ENCODE peak calls at places on chromosomes 12 and 14, in ten cellular contexts. X, Q, L, K, Y, I, S, V, M and H are unnamed samples.

GRCh38 chr12:111034911-111035577 is 114.7 kb upstream of the MYL2 start:
- DNase-seq in M (no peak), L (no peak), I (no peak), K (no peak), X (peak), S (no peak), V (no peak), Q (no peak), Y (no peak), H (no peak)

GRCh38 chr12:99920561-99920960 is 64.2 kb downstream of the ANKS1B start:
- DNase-seq in X (no peak), Q (no peak), L (no peak), K (no peak), M (no peak), Y (no peak), S (peak), V (no peak), I (no peak), H (no peak)

GRCh38 chr12:105418232-105418631 is 87.7 kb downstream of the C12orf75 start:
- DNase-seq in M (no peak), V (no peak), X (peak), K (no peak), I (no peak), S (no peak), Q (no peak), L (no peak), Y (no peak), H (no peak)

GRCh38 chr12:53123578-53124351 is 20.5 kb downstream of the SOAT2 start:
- DNase-seq in L (no peak), M (no peak), S (no peak), I (no peak), Q (no peak), K (no peak), Y (no peak), X (peak), V (no peak), H (no peak)

GRCh38 chr12:74071182-74071581 is 466.5 kb upstream of the ATXN7L3B start:
- DNase-seq in M (no peak), Q (no peak), L (no peak), V (no peak), I (no peak), K (no peak), X (no peak), Y (no peak), S (no peak), H (no peak)

GRCh38 chr12:21989819-21990412 is 48.7 kb upstream of the ABCC9 start:
- DNase-seq in V (no peak), L (no peak), Q (no peak), K (no peak), I (no peak), M (no peak), Y (no peak), S (peak), X (no peak), H (no peak)

GRCh38 chr14:25607095-25607657 is 557.2 kb upstream of the STXBP6 start:
- DNase-seq in K (no peak), M (no peak), Y (no peak), X (no peak), L (no peak), Q (no peak), I (no peak), V (no peak), S (no peak), H (no peak)

GRCh38 chr12:49903700-49904423 is at the start of gene FAIM2:
- DNase-seq in X (no peak), Q (no peak), I (peak), Y (no peak), V (peak), L (no peak), M (peak), S (no peak), K (peak), H (no peak)

GRCh38 chr12:104720346-104721064 is 237.6 kb downstream of the SLC41A2 start:
- DNase-seq in S (no peak), V (no peak), Q (peak), L (peak), I (no peak), M (no peak), K (peak), Y (no peak), X (no peak), H (no peak)

GRCh38 chr12:53805801-53806200 is 54.0 kb upstream of the CISTR start:
- DNase-seq in Y (no peak), M (no peak), I (no peak), K (no peak), S (no peak), Q (no peak), V (no peak), X (no peak), L (no peak), H (no peak)

GRCh38 chr12:128798543-128799341 is 25.0 kb downstream of the SLC15A4 start:
- DNase-seq in K (no peak), L (no peak), S (no peak), I (peak), V (no peak), X (no peak), M (no peak), Q (no peak), Y (peak), H (no peak)

GRCh38 chr12:64568313-64568712 is 42.0 kb upstream of the RASSF3 start:
- DNase-seq in V (no peak), K (no peak), S (no peak), I (no peak), L (no peak), Y (no peak), Q (no peak), M (no peak), X (no peak), H (no peak)

GRCh38 chr14:21910260-21910659 is 236.6 kb upstream of the OR4E1 start:
- DNase-seq in Q (no peak), L (no peak), S (no peak), K (no peak), Y (no peak), M (no peak), I (no peak), X (no peak), V (no peak), H (no peak)

GRCh38 chr12:92151916-92152315 is 6.3 kb upstream of the BTG1 start:
- DNase-seq in X (no peak), S (no peak), I (no peak), Y (no peak), V (no peak), L (no peak), M (no peak), Q (no peak), K (no peak), H (no peak)

GRCh38 chr12:34206061-34206785 is 183.9 kb downstream of the ALG10 start:
- DNase-seq in Y (no peak), Q (no peak), S (no peak), K (no peak), L (no peak), M (no peak), I (no peak), X (no peak), V (no peak), H (no peak)

GRCh38 chr14:105528197-105528858 is 1.9 kb downstream of the TMEM121 start:
- DNase-seq in M (peak), S (peak), Y (peak), I (peak), L (peak), Q (peak), K (peak), X (peak), V (peak), H (peak)

GRCh38 chr14:95291859-95292542 is 27.7 kb downstream of the CLMN start:
- DNase-seq in X (no peak), Q (peak), Y (peak), K (peak), M (peak), V (no peak), L (no peak), S (peak), I (peak), H (peak)

GRCh38 chr14:20631821-20632389 is 9.6 kb downstream of the OR6S1 start:
- DNase-seq in V (peak), Y (peak), S (peak), M (peak), X (peak), K (peak), Q (peak), I (peak), L (no peak), H (no peak)

GRCh38 chr14:91814317-91814716 is 53.0 kb downstream of the TC2N start:
- DNase-seq in S (no peak), Y (no peak), V (no peak), K (no peak), X (no peak), M (no peak), I (no peak), Q (no peak), L (no peak), H (no peak)

GRCh38 chr14:99321955-99322730 is 50.1 kb upstream of the BCL11B start:
- DNase-seq in V (no peak), X (no peak), L (no peak), I (no peak), M (no peak), K (no peak), S (no peak), Y (no peak), Q (no peak), H (peak)

GRCh38 chr14:68971411-68972035 is 7.6 kb downstream of the ACTN1 start:
- DNase-seq in L (no peak), M (no peak), K (no peak), S (no peak), X (no peak), V (no peak), Q (no peak), I (no peak), Y (no peak), H (no peak)

GRCh38 chr14:90274808-90275454 is 18.6 kb downstream of the PSMC1 start:
- DNase-seq in X (no peak), M (no peak), S (peak), I (no peak), Q (no peak), V (no peak), Y (no peak), K (no peak), L (no peak), H (no peak)

GRCh38 chr12:67780580-67781084 is 132.1 kb downstream of the DYRK2 start:
- DNase-seq in I (no peak), Y (no peak), V (no peak), M (no peak), L (no peak), S (no peak), K (no peak), X (no peak), Q (no peak), H (no peak)

GRCh38 chr12:645563-646071 is 17.6 kb downstream of the NINJ2 start:
- DNase-seq in M (peak), X (no peak), K (peak), I (peak), S (peak), V (peak), Q (peak), L (no peak), Y (no peak), H (peak)

GRCh38 chr12:32036477-32037263 is 70.0 kb upstream of the BICD1 start:
- DNase-seq in L (no peak), I (no peak), K (no peak), V (no peak), S (no peak), Y (no peak), X (peak), M (no peak), Q (no peak), H (no peak)

GRCh38 chr14:23068792-23069412 is 11.6 kb upstream of the CDH24 start:
- DNase-seq in M (peak), I (peak), Y (peak), K (peak), X (peak), Q (peak), L (peak), S (peak), V (peak), H (peak)

GRCh38 chr12:88156075-88156654 is 14.1 kb downstream of the TMTC3 start:
- DNase-seq in K (no peak), S (no peak), X (no peak), L (no peak), M (no peak), Q (no peak), V (no peak), Y (no peak), I (no peak), H (no peak)

GRCh38 chr12:88150063-88150462 is 8.0 kb downstream of the TMTC3 start:
- DNase-seq in Q (no peak), S (no peak), I (no peak), X (no peak), Y (no peak), V (no peak), M (no peak), K (no peak), L (no peak), H (no peak)

DNA sequence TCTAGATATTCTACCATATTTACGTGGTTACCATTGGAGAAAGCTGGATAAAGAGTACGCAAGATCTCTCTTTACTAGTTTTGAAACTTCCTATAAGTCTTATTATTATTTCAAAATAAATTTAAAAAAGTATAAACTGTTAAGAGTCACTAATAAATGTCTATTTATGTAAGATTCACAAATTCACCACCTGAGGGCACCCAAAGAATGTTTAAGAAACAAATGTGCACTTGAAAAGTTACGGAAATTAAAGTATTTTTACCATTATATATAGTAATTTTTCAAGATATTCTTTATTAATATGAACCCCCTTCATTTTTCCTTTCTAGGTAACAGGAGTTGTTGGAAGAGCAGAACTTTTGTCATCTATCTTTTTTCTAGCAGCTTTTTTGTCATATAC is 11.9 kb downstream of the TMTC3 start:
- DNase-seq in M (no peak), L (no peak), X (no peak), Y (no peak), I (no peak), Q (no peak), S (peak), V (no peak), K (no peak), H (no peak)
- TF ChIP-seq CTCF in M (peak), L (no peak), X (peak), Y (no peak), I (no peak), Q (peak), S (peak), V (no peak), K (peak), H (no peak)

GRCh38 chr14:61662437-61663311 is 32.6 kb upstream of the HIF1A start:
- DNase-seq in V (no peak), S (peak), Y (peak), Q (peak), I (no peak), K (peak), M (no peak), X (peak), L (peak), H (peak)
- TF ChIP-seq POLR2A in V (no peak), S (no peak), Y (no peak), Q (no peak), I (no peak), K (no peak), M (no peak), X (no peak), L (no peak), H (no peak)

GRCh38 chr14:39673141-39674133 is 241.2 kb upstream of the FBXO33 start:
- DNase-seq in L (no peak), S (no peak), Y (no peak), I (no peak), K (no peak), Q (no peak), V (no peak), M (no peak), X (no peak), H (no peak)
- H3K4me3 ChIP-seq in L (no peak), S (no peak), Y (no peak), I (no peak), K (no peak), Q (no peak), V (no peak), M (no peak), X (no peak), H (no peak)

DNA sequence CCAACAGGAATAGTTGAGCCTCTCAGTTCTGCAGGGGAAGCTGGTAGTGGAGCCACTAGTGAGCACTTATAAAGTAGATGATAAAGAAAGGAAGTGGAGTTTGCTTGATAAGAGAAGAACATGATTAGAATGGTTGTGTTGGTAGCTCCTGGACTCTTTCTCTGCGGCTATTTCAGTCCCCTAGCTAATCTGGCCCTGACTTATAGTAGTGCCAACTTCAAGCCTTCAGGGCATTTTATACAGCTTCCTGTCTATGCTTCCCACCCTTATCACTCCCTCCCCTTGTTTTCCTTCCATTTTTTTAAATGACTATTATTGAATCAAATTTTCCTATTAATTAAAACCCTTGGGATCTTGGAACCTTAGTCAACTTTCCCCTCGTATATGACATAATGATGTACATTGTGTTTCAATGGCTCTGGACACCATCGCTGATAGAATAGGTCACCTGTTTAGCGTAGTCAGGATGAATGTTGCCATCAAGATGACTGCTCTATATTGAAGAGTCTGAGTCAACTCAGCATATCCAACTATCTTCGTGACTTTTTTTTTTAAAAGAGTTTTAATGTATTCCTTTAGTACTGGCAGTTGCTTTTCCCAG is 16.3 kb upstream of the PCNX1 start:
- DNase-seq in Q (no peak), K (no peak), I (no peak), Y (no peak), S (no peak), V (no peak), X (no peak), M (no peak), L (no peak), H (no peak)
- TF ChIP-seq CTCF in Q (no peak), K (no peak), I (no peak), Y (no peak), S (no peak), V (no peak), X (no peak), M (no peak), L (no peak), H (no peak)

DNA sequence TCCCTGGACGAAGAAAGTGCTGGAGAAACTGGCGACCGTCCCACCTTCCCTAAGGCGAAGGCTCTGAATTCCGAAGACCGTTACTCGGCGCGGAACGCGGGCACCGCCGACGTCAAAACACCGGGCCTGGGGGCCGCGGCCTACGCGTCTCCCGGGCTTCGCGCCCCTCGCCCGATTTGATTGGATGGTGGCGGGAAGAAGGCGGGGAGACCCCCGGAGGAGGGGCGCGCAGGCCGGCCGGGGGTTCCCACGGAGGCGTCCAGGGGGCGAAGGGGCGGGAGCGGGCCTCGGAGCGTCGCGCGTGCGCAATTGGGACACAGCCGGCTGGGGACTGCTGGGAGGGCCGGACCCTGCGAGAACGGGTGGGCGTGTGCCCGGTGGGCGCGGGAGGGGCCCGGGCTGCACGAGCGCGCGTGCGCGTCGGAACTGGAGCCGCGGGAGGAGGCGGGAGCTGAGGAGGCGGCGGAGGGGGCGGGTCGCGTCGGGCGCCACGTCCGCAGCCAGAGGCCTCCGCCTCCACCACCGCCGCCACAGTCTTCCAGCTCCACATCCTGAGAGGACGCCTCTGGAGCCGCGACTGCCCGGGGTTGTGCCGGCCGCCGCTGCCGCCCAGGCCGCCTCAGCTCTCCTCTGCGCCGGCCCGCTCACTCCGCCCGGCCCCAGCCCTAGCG is at the start of gene TMEM263:
- DNase-seq in S (peak), Q (peak), I (peak), L (peak), K (peak), V (peak), M (peak), X (peak), Y (peak), H (peak)
- TF ChIP-seq POLR2A in S (no peak), Q (no peak), I (peak), L (peak), K (peak), V (peak), M (peak), X (peak), Y (peak), H (peak)

DNA sequence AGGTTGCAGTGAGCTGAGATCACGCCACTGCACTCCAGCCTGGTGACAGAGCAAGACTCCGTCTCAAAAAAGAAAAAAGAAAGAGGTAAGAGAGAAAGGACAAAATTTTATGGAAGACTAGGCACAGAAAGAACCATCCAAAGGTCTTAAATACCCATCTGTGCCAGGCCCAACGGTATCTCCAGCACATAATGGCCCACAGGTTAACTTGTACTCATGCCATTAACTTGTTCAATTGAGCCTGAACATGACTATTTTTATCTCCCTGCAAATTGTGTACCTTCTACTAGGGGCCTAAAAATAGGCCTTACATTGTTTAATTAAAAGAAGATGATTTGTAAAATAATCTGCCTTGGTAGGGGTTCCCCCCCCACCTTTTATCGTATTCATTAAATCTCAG is 80.2 kb downstream of the RIC8B start:
- DNase-seq in I (no peak), M (no peak), L (no peak), Q (no peak), V (no peak), X (no peak), K (no peak), Y (no peak), S (no peak), H (no peak)
- H3K4me3 ChIP-seq in I (no peak), M (no peak), L (no peak), Q (no peak), V (no peak), X (no peak), K (no peak), Y (no peak), S (no peak), H (no peak)

GRCh38 chr14:50410921-50411320 is 14.2 kb upstream of the CDKL1 start:
- DNase-seq in M (no peak), K (no peak), V (no peak), L (no peak), Q (no peak), S (no peak), I (no peak), X (no peak), Y (no peak), H (no peak)

GRCh38 chr14:50407089-50407813 is 10.6 kb upstream of the CDKL1 start:
- DNase-seq in X (no peak), L (no peak), I (no peak), M (no peak), S (no peak), Q (no peak), Y (no peak), K (no peak), V (no peak), H (no peak)

GRCh38 chr14:50410016-50410530 is 13.4 kb upstream of the CDKL1 start:
- DNase-seq in M (no peak), S (no peak), K (no peak), I (no peak), Y (no peak), V (no peak), X (no peak), Q (no peak), L (no peak), H (no peak)
- TF ChIP-seq CTCF in M (no peak), S (no peak), K (no peak), I (no peak), Y (no peak), V (no peak), X (no peak), Q (no peak), L (no peak), H (no peak)